ENCODE peak calls at places on chromosomes 12 and 14, in four cellular contexts. L, Y, P and U are unnamed samples.

GRCh38 chr12:7935773-7936581 is at the start of gene SLC2A3:
- DNase-seq in L (peak), P (peak), Y (peak), U (peak)

GRCh38 chr12:33605776-33606175 is 166.2 kb upstream of the SYT10 start:
- DNase-seq in L (no peak), Y (no peak), P (peak), U (peak)

GRCh38 chr14:90612801-90613200 is 203.4 kb downstream of the TTC7B start:
- DNase-seq in P (no peak), Y (no peak), L (peak), U (no peak)

GRCh38 chr14:91893659-91894058 is 26.3 kb upstream of the TC2N start:
- DNase-seq in P (no peak), Y (no peak), L (no peak), U (no peak)

GRCh38 chr14:105023144-105023543 is 2.3 kb upstream of the CDCA4 start:
- DNase-seq in L (no peak), Y (no peak), P (peak), U (no peak)

GRCh38 chr12:71155228-71155627 is 2.6 kb downstream of the TSPAN8 start:
- DNase-seq in Y (no peak), P (no peak), L (no peak), U (no peak)

GRCh38 chr12:23055004-23055403 is 430.0 kb downstream of the ETNK1 start:
- DNase-seq in Y (no peak), L (no peak), P (peak), U (peak)

GRCh38 chr12:65051196-65051595 is 69.9 kb downstream of the WIF1 start:
- DNase-seq in Y (no peak), P (no peak), L (no peak), U (no peak)

GRCh38 chr14:69610020-69610858 is 1.2 kb upstream of the SUSD6 start:
- DNase-seq in P (no peak), L (no peak), Y (no peak), U (no peak)